ENCODE peak calls at places on chromosome 1, in four cellular contexts. B, S, M and K are unnamed samples.

GRCh38 chr1:170126691-170127090 is 19.1 kb upstream of the NTMT2 start:
- DNase-seq in B (no peak), S (peak), M (no peak), K (no peak)

GRCh38 chr1:52167014-52167753 is 25.3 kb downstream of the ZFYVE9 start:
- DNase-seq in B (no peak), S (no peak), M (no peak), K (no peak)

GRCh38 chr1:178438432-178438831 is 58.3 kb downstream of the CLEC20A start:
- DNase-seq in B (no peak), S (no peak), M (no peak), K (no peak)

GRCh38 chr1:211420389-211420788 is 71.6 kb downstream of the RD3 start:
- DNase-seq in B (no peak), S (no peak), M (no peak), K (peak)

GRCh38 chr1:212286437-212287131 is 1.4 kb downstream of the PPP2R5A start:
- DNase-seq in B (no peak), S (no peak), M (no peak), K (no peak)

GRCh38 chr1:178506669-178507068 is 6.2 kb upstream of the TEX35 start:
- DNase-seq in B (peak), S (no peak), M (no peak), K (no peak)

GRCh38 chr1:46533179-46533864 is 18.1 kb downstream of the KNCN start:
- DNase-seq in B (no peak), S (no peak), M (no peak), K (no peak)

GRCh38 chr1:53957231-53957818 is 11.2 kb downstream of the LRRC42 start:
- DNase-seq in B (no peak), S (no peak), M (peak), K (no peak)

GRCh38 chr1:161706483-161707347 is at the start of gene FCRLA:
- DNase-seq in B (no peak), S (peak), M (no peak), K (no peak)

GRCh38 chr1:33111965-33112364 is 31.0 kb downstream of the AZIN2 start:
- DNase-seq in B (no peak), S (no peak), M (peak), K (no peak)

GRCh38 chr1:2278591-2279209 is 50.6 kb downstream of the SKI start:
- DNase-seq in B (no peak), S (no peak), M (no peak), K (no peak)

GRCh38 chr1:116832932-116833578 is 76.7 kb upstream of the PTGFRN start:
- DNase-seq in B (no peak), S (no peak), M (no peak), K (no peak)

GRCh38 chr1:234611153-234611798 is 1.3 kb upstream of the IRF2BP2 start:
- DNase-seq in B (no peak), S (peak), M (peak), K (no peak)

GRCh38 chr1:101728029-101728428 is 268.7 kb downstream of the OLFM3 start:
- DNase-seq in B (no peak), S (no peak), M (no peak), K (no peak)

GRCh38 chr1:243575070-243575469 is 275.0 kb downstream of the AKT3 start:
- DNase-seq in B (no peak), S (no peak), M (no peak), K (no peak)

GRCh38 chr1:54275349-54275748 is 75.4 kb downstream of the MRPL37 start:
- DNase-seq in B (no peak), S (no peak), M (no peak), K (no peak)

GRCh38 chr1:53086504-53087070 is 24.6 kb downstream of the PODN start:
- DNase-seq in B (no peak), S (no peak), M (no peak), K (no peak)

GRCh38 chr1:230542681-230543080 is 99.6 kb upstream of the COG2 start:
- DNase-seq in B (no peak), S (no peak), M (no peak), K (no peak)

GRCh38 chr1:220121791-220122530 is 28.0 kb downstream of the IARS2 start:
- DNase-seq in B (no peak), S (no peak), M (no peak), K (no peak)

GRCh38 chr1:36178479-36179219 is 22.7 kb downstream of the MAP7D1 start:
- DNase-seq in B (peak), S (no peak), M (no peak), K (no peak)

GRCh38 chr1:204782118-204782700 is 88.5 kb upstream of the NFASC start:
- DNase-seq in B (no peak), S (no peak), M (no peak), K (no peak)

GRCh38 chr1:39631361-39632331 is 7.8 kb downstream of the HEYL start:
- DNase-seq in B (peak), S (no peak), M (no peak), K (no peak)

GRCh38 chr1:230827801-230828200 is 40.5 kb downstream of the C1orf198 start:
- DNase-seq in B (no peak), S (no peak), M (no peak), K (no peak)

GRCh38 chr1:200207711-200208126 is 180.2 kb downstream of the NR5A2 start:
- DNase-seq in B (no peak), S (peak), M (no peak), K (no peak)

GRCh38 chr1:25183126-25183980 is 48.9 kb downstream of the SYF2 start:
- DNase-seq in B (no peak), S (no peak), M (no peak), K (no peak)

GRCh38 chr1:25180996-25181395 is 51.3 kb downstream of the SYF2 start:
- DNase-seq in B (no peak), S (no peak), M (no peak), K (no peak)

GRCh38 chr1:25184011-25184762 is 48.1 kb downstream of the SYF2 start:
- DNase-seq in B (no peak), S (no peak), M (no peak), K (no peak)

GRCh38 chr1:25185934-25186333 is 46.4 kb downstream of the SYF2 start:
- DNase-seq in B (no peak), S (no peak), M (no peak), K (no peak)

DNA sequence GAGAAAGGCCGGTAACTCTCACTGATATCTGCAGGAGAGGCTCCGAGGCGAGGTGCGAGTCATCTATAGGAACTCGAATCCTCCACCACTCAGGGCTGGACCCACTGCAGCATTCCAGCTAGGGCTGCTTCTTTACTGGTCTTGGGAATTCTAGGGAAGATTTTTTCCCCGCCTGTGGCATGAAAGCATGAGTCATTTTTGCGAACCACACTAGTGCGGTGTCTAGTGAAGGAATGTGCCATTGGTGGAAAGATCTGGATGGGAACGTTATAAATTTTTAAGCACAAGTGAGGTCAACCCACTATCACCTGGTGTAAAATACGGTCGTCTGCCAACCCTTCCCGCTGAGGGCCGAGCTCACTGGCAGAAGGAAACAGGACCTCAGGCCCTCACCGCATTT is 49.7 kb downstream of the SYF2 start:
- DNase-seq in B (no peak), S (no peak), M (no peak), K (no peak)
- TF ChIP-seq TARDBP in B (no peak), S (no peak), M (no peak), K (no peak)

GRCh38 chr1:1274299-1274930 is 761 bp upstream of the UBE2J2 start:
- DNase-seq in B (no peak), S (no peak), M (no peak), K (no peak)

GRCh38 chr1:1274931-1275431 is 1.3 kb upstream of the UBE2J2 start:
- DNase-seq in B (no peak), S (no peak), M (no peak), K (no peak)

GRCh38 chr1:1272341-1273151 is 1.1 kb downstream of the UBE2J2 start:
- DNase-seq in B (no peak), S (no peak), M (no peak), K (no peak)

GRCh38 chr1:1273535-1274298 is at the start of gene UBE2J2:
- DNase-seq in B (peak), S (peak), M (peak), K (peak)

GRCh38 chr1:1273152-1273534 is 511 bp downstream of the UBE2J2 start:
- DNase-seq in B (no peak), S (no peak), M (no peak), K (no peak)
- TF ChIP-seq TARDBP in B (no peak), S (no peak), M (no peak), K (no peak)

GRCh38 chr1:183946309-183946591 is 91.3 kb downstream of the COLGALT2 start:
- DNase-seq in B (no peak), S (no peak), M (no peak), K (no peak)

GRCh38 chr1:183945432-183946308 is 91.9 kb downstream of the COLGALT2 start:
- DNase-seq in B (no peak), S (no peak), M (peak), K (no peak)

DNA sequence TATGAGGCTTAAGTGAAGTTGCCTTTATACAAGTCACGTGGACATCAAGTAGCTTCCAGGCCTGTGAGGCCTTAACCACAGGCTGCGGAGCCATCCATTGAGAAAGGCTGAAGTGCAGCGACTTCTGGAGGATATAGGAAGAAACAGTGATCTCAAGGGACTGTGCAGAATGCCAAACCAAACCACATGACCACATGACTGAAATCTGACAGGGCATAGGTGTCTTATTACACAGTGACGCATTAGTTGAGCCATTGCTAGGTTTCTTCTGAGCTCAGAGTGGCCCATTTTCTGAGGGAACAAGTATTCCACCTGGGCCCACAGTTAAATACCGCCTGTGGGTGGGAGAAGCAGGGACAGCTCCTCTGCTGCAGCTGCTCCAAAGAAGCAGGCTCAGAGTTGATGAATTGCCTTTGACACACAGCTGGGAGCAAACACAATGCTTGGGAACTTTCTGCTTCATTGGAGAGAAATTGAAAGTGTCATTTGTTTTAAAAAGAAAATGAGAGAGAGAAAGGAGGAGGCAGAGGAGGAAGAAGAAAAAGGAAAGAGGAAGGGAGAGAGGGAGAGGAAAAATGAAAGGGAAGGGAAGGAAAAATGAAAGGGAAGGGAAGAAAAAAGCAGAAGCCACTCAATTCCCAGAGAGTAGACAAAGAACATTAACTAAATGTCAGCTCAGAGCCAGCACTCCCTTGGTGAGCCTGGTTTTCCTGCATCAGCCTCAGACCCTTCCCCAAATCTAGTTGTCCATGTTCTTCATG is 94.4 kb downstream of the COLGALT2 start:
- DNase-seq in B (no peak), S (peak), M (no peak), K (peak)
- TF ChIP-seq TARDBP in B (no peak), S (no peak), M (no peak), K (no peak)

GRCh38 chr1:11590395-11590794 is 63.8 kb downstream of the FBXO2 start:
- DNase-seq in B (peak), S (no peak), M (no peak), K (no peak)

GRCh38 chr1:11594625-11595024 is 59.6 kb downstream of the FBXO2 start:
- DNase-seq in B (no peak), S (no peak), M (no peak), K (no peak)

GRCh38 chr1:11595287-11595686 is 58.9 kb downstream of the FBXO2 start:
- DNase-seq in B (no peak), S (no peak), M (no peak), K (no peak)

GRCh38 chr1:11594222-11594621 is 60.0 kb downstream of the FBXO2 start:
- DNase-seq in B (no peak), S (no peak), M (peak), K (peak)

DNA sequence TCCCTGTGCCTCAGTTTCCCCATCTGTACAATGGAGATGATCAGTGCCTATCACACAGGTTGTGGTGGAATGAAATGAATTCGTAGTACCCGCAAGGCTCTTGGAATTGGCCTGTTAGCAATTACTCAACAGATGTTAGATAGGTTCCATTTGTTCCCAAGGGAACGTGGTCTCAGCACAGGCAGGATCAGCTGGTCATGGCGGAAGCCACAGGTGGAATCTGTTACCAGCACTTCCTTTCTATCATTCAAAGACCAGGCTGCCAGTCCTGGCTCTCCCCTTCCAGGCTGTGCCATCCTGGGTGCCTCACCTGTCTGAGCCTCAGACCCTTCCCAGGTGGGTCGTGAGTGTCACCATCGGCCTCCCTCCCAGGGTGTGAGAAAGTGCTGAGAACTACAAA is 61.5 kb downstream of the FBXO2 start:
- DNase-seq in B (no peak), S (no peak), M (no peak), K (no peak)
- TF ChIP-seq TARDBP in B (no peak), S (no peak), M (no peak), K (no peak)

DNA sequence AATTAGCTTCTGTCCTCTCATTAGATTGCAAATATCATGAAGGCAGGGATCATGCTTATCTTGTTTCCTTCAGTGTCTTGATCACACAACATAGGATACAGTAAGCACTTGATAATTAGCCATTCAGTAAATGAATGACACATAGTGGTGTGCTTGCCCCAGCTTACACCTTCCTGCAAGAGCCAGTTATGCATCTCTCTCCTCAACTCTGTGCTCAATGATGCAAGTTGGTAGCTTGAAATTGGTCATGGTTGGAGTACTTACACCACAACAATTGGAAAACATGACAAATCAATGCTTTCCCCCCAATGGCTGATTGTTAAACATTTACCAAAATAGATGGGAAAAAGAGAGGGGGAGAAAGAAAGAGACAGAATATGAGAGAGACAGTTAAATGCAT is 129.2 kb downstream of the NUF2 start:
- DNase-seq in B (no peak), S (no peak), M (no peak), K (no peak)
- TF ChIP-seq TARDBP in B (no peak), S (no peak), M (no peak), K (no peak)

GRCh38 chr1:154301582-154301981 is 19.3 kb upstream of the AQP10 start:
- DNase-seq in B (no peak), S (no peak), M (no peak), K (no peak)

GRCh38 chr1:154306151-154306550 is 14.7 kb upstream of the AQP10 start:
- DNase-seq in B (no peak), S (no peak), M (no peak), K (no peak)

DNA sequence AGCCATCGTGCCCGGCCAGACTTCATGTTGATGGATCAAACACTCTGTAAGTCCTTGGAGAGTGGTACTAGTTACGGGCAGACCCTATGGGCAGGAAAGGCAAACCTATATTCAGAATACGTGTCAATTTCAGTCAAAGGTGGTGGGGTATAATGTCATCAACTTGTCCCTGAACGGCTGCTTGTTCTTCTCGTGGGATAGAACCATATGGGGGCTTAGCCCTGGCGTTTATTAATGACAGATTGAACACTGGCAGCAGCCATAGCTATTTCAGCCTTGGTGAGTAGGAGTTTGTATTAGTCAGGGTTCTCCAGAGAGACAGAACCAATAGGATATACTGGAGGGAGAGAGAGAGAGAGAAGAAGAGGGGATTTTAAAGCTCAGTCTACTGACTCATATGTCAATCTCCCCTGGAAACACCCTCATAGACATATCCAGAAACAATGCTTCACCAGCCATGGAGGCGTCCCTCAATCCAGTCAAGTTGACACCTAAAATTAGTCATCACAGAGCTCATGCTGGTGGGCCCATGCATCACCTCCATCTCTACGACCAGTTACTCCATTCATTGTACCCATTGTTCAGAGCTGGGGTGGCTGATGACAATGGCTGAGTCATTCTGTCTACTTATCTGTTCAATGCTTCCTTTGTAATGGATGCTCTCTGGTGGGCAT is 16.1 kb upstream of the AQP10 start:
- DNase-seq in B (peak), S (no peak), M (peak), K (no peak)
- TF ChIP-seq TARDBP in B (no peak), S (no peak), M (no peak), K (no peak)

DNA sequence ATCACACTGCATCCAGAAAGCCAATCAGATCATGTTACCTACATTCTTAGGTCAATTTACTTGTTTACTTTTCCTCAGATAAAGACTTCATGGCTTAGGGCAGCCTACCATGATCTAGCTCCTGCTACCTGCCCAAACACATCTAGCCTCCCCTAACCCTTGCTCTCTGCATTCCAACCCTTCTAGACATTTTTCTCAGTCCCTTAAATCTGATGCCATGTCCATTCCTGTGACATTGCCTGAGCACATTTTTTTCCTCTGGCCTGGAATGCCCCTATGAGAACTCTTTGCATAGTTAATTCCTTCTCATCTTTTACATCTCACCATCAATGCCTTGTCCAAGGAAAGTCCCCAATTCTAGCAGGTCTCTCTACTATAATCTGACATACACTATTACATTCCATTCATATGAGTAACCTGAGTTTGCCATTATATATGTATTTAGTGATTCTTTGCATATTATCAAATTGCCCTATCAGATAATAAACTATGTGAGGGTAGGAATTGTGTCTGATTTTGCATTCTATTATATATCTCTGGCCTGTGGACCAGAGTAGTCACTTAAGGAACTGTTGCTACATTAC is 166.9 kb downstream of the COL11A1 start:
- DNase-seq in B (no peak), S (no peak), M (no peak), K (no peak)
- TF ChIP-seq TARDBP in B (no peak), S (no peak), M (no peak), K (no peak)

GRCh38 chr1:88098881-88099280 is 585.2 kb upstream of the PKN2 start:
- DNase-seq in B (no peak), S (no peak), M (no peak), K (no peak)
- TF ChIP-seq TARDBP in B (no peak), S (no peak), M (no peak), K (no peak)